ENCODE peak calls at places on chromosomes 11 and 22, in four cellular contexts. P, H, I and O are unnamed samples.
A peak's percentile ranks its signal among the peaks of the same experiment; 100 is the strongest.

GRCh38 chr22:17172172-17172833 is 13.2 kb upstream of the HDHD5 start:
- DNase-seq in H (no peak), P (no peak), I (no peak), O (peak; percentile 25)

GRCh38 chr11:34238533-34238932 is 119.3 kb downstream of the ABTB2 start:
- DNase-seq in I (no peak), P (no peak), H (no peak), O (no peak)

GRCh38 chr11:77783023-77783422 is 37.5 kb downstream of the RSF1 start:
- DNase-seq in P (no peak), I (no peak), H (no peak), O (no peak)

GRCh38 chr11:75557649-75558494 is 4.2 kb upstream of the SERPINH1 start:
- DNase-seq in H (no peak), P (no peak), I (peak; percentile 88), O (no peak)

GRCh38 chr11:34214961-34215805 is 109.8 kb downstream of the NAT10 start:
- DNase-seq in P (no peak), H (peak; percentile 75), I (peak; percentile 58), O (no peak)

GRCh38 chr11:68651208-68651984 is 32.9 kb upstream of the GAL start:
- DNase-seq in P (no peak), I (peak; percentile 47), H (no peak), O (no peak)

GRCh38 chr11:55949330-55949729 is 13.1 kb upstream of the OR5I1 start:
- DNase-seq in H (no peak), I (no peak), P (no peak), O (no peak)

GRCh38 chr22:23063539-23064380 is 6.6 kb upstream of the GNAZ start:
- DNase-seq in H (no peak), P (no peak), I (no peak), O (no peak)

GRCh38 chr22:22951035-22951434 is 63.4 kb downstream of the IGLL5 start:
- DNase-seq in H (no peak), I (no peak), P (no peak), O (no peak)

GRCh38 chr22:40004836-40005235 is 10.1 kb downstream of the FAM83F start:
- DNase-seq in I (no peak), H (no peak), P (no peak), O (no peak)

GRCh38 chr22:46823248-46823647 is 60.8 kb downstream of the TBC1D22A start:
- DNase-seq in I (no peak), H (no peak), P (no peak), O (no peak)

GRCh38 chr22:35995345-35995744 is 33.3 kb downstream of the RBFOX2 start:
- DNase-seq in I (no peak), H (no peak), P (no peak), O (no peak)

GRCh38 chr11:2807801-2808241 is 77.8 kb downstream of the CDKN1C start:
- DNase-seq in I (no peak), H (no peak), P (peak; percentile 1), O (peak; percentile 22)

GRCh38 chr11:3104051-3104714 is 47.0 kb upstream of the CARS1 start:
- DNase-seq in I (no peak), H (no peak), P (no peak), O (no peak)

GRCh38 chr11:65366340-65366773 is 11.8 kb downstream of the TIGD3 start:
- DNase-seq in H (no peak), P (no peak), I (peak; percentile 79), O (no peak)

GRCh38 chr11:81174646-81175330 is 1558.9 kb downstream of the FAM181B start:
- DNase-seq in P (no peak), H (no peak), I (no peak), O (no peak)

GRCh38 chr11:124082371-124082770 is 32.9 kb upstream of the VWA5A start:
- DNase-seq in I (no peak), P (no peak), H (no peak), O (no peak)

GRCh38 chr22:32446321-32446720 is 17.9 kb downstream of the BPIFC start:
- DNase-seq in I (no peak), H (no peak), P (no peak), O (no peak)

GRCh38 chr11:95563173-95563572 is 226.4 kb downstream of the FAM76B start:
- DNase-seq in P (no peak), I (no peak), H (no peak), O (no peak)

GRCh38 chr11:61429346-61429690 is 457 bp downstream of the CPSF7 start:
- DNase-seq in I (peak; percentile 50), P (peak; percentile 77), H (peak; percentile 59), O (peak; percentile 73)